ENCODE peak calls at places on chromosome X, in eight cellular contexts. P is right cardiac atrium, N is suprapubic skin, X is stomach, G is A549, Y is AG04450, I is T-helper 17 cell, J is PC-3. U is an unnamed sample.

GRCh38 chrX:13463608-13464007 is 105.8 kb upstream of the EGFL6 start:
- DNase-seq in I (no peak), G (peak; percentile 6), J (peak; percentile 49), Y (peak; percentile 90), X (no peak), N (no peak), P (no peak), U (no peak)

GRCh38 chrX:11261260-11261659 is 32.0 kb upstream of the AMELX start:
- DNase-seq in P (no peak), N (no peak), I (no peak), Y (no peak), X (no peak), G (no peak), J (peak; percentile 82), U (no peak)

GRCh38 chrX:145613894-145614293 is 203.7 kb upstream of the SLITRK2 start:
- DNase-seq in P (no peak), Y (no peak), J (peak; percentile 3), G (no peak), I (no peak), X (no peak), N (no peak), U (no peak)

GRCh38 chrX:31524182-31524581 is 452.3 kb upstream of the FTHL17 start:
- DNase-seq in N (no peak), P (no peak), X (no peak), J (no peak), G (no peak), Y (no peak), I (no peak), U (no peak)

GRCh38 chrX:154541896-154542722 is 4.5 kb downstream of the G6PD start:
- DNase-seq in P (peak; percentile 90), J (peak; percentile 96), X (peak; percentile 73), G (peak; percentile 98), N (peak; percentile 88), Y (peak; percentile 87), I (no peak), U (peak; percentile 69)

GRCh38 chrX:14363719-14364118 is 165.6 kb upstream of the GLRA2 start:
- DNase-seq in Y (no peak), I (no peak), G (no peak), J (peak; percentile 8), N (no peak), X (no peak), P (no peak), U (no peak)

GRCh38 chrX:19283597-19284339 is 60.0 kb upstream of the PDHA1 start:
- DNase-seq in N (no peak), P (no peak), I (no peak), G (no peak), X (no peak), J (no peak), Y (no peak), U (no peak)

GRCh38 chrX:150506486-150506885 is 61.9 kb upstream of the MTM1 start:
- DNase-seq in Y (no peak), N (no peak), G (no peak), X (no peak), I (no peak), P (no peak), J (no peak), U (no peak)

GRCh38 chrX:22378296-22378695 is 105.6 kb downstream of the CBLL2 start:
- DNase-seq in X (no peak), G (no peak), J (peak; percentile 34), Y (no peak), P (no peak), I (no peak), N (no peak), U (no peak)

GRCh38 chrX:137313627-137314026 is 252.3 kb upstream of the ZIC3 start:
- DNase-seq in J (no peak), P (no peak), G (no peak), Y (no peak), X (no peak), I (no peak), N (no peak), U (no peak)

GRCh38 chrX:24023972-24024664 is 2.9 kb downstream of the KLHL15 start:
- DNase-seq in Y (no peak), N (no peak), X (no peak), I (no peak), J (peak; percentile 8), G (no peak), P (no peak), U (no peak)

GRCh38 chrX:133188631-133189030 is 29.5 kb downstream of the TFDP3 start:
- DNase-seq in J (no peak), I (no peak), Y (no peak), N (no peak), P (no peak), X (no peak), G (no peak), U (no peak)

GRCh38 chrX:103464774-103465117 is 54.5 kb downstream of the RAB40A start:
- DNase-seq in Y (peak; percentile 52), I (peak; percentile 52), G (peak; percentile 71), P (peak; percentile 66), X (peak; percentile 74), N (peak; percentile 71), J (peak; percentile 88), U (peak; percentile 39)

GRCh38 chrX:44332437-44332836 is 11.0 kb downstream of the EFHC2 start:
- DNase-seq in Y (no peak), N (no peak), G (no peak), I (no peak), J (no peak), P (no peak), X (no peak), U (no peak)

GRCh38 chrX:46279925-46280313 is 265.3 kb downstream of the ZNF674 start:
- DNase-seq in Y (no peak), X (no peak), J (peak; percentile 34), N (no peak), G (no peak), P (no peak), I (no peak), U (no peak)

GRCh38 chrX:34918856-34919255 is 23.7 kb upstream of the FAM47B start:
- DNase-seq in J (peak; percentile 67), G (peak; percentile 70), N (no peak), Y (peak; percentile 30), P (no peak), I (no peak), X (no peak), U (no peak)

GRCh38 chrX:150409964-150410363 is 46.8 kb downstream of the MAMLD1 start:
- DNase-seq in J (no peak), G (no peak), N (no peak), X (no peak), I (no peak), Y (no peak), P (no peak), U (no peak)

GRCh38 chrX:12949205-12949926 is 25.5 kb upstream of the TMSB4X start:
- DNase-seq in I (no peak), N (no peak), P (no peak), X (no peak), Y (no peak), J (no peak), G (no peak), U (no peak)

GRCh38 chrX:36364262-36364661 is 444.7 kb downstream of the CFAP47 start:
- DNase-seq in P (no peak), N (no peak), J (no peak), I (no peak), Y (no peak), G (no peak), X (no peak), U (no peak)

GRCh38 chrX:40145670-40146470 is 48.1 kb upstream of the BCOR start:
- DNase-seq in Y (no peak), P (no peak), I (no peak), X (no peak), J (no peak), G (no peak), N (no peak), U (no peak)

GRCh38 chrX:70281951-70282350 is at the start of gene RAB41:
- DNase-seq in P (no peak), J (no peak), Y (no peak), N (no peak), G (no peak), I (no peak), X (no peak), U (no peak)
- H3K9me3 ChIP-seq in P (no peaks in the 10 kb centered on the region), J (no peaks in the 10 kb centered on the region), Y (no peaks in the 10 kb centered on the region), N (no peaks in the 10 kb centered on the region), G (no peaks in the 10 kb centered on the region), I (no peaks in the 10 kb centered on the region), X (no peaks in the 10 kb centered on the region), U (no peaks in the 10 kb centered on the region)

DNA sequence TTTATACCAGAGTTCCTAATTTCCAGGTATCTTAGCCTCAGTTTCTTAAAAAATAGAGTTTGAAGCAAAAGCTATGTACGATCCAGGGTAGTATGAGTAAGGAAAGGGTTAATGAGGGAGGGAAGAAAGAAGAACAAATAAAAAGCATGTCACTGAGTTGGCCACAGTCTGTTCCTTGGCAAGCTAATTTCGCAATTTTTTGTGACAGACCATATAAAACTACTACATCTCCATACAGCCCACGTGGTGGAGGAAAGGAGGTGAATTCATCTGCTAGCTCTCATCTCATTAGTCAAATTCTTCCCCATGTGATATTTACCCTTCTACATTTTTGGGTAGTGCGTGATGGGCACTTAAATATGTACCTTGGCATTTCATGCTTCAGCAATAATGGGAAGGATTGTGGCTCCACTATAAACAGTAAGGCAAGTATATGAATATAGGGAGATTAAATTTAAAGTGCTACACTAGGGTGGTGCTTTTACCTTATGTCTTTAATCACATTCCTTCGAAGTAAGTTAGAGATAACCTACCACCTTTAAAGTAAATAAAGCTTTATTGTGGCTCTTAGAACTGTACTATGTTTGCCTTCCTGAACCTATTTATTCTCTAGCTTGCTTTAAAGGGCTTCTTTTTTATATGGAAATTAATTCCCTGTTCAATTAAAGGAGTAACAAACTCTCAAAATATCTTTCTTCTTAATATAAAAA is 102.1 kb upstream of the VAMP7 start:
- DNase-seq in J (no peak), P (no peak), N (no peak), I (no peak), G (no peak), Y (no peak), X (no peak), U (no peak)
- H3K9me3 ChIP-seq in J (no peaks in the 10 kb centered on the region), P (no peaks in the 10 kb centered on the region), N (no peaks in the 10 kb centered on the region), I (no peaks in the 10 kb centered on the region), G (no peaks in the 10 kb centered on the region), Y (peaks cover 6% of the 10 kb centered on the region), X (no peaks in the 10 kb centered on the region), U (no peaks in the 10 kb centered on the region)

DNA sequence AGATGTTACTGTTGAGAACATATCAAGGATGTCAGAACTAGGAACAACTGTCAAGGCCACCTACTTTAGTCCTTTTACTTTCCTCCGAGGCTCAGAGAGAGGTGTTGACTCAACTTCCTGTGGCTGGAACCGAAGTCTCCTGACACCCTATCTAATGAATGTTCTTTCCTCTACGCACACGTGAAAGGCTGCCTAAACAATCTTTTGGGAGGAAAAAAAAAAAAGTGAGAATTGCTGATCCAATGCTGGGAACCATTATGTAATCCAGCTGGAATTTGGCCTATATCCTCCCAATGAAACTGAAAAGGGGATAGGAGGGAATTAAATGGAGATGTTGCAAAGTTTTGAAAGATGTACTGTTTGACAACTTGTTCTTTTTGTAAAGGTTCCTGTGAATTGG is 8.3 kb upstream of the MAP7D3 start:
- DNase-seq in N (no peak), I (no peak), J (no peak), P (no peak), X (no peak), Y (no peak), G (no peak), U (no peak)
- H3K9me3 ChIP-seq in N (no peaks in the 10 kb centered on the region), I (no peaks in the 10 kb centered on the region), J (no peaks in the 10 kb centered on the region), P (no peaks in the 10 kb centered on the region), X (no peaks in the 10 kb centered on the region), Y (no peaks in the 10 kb centered on the region), G (no peaks in the 10 kb centered on the region), U (no peaks in the 10 kb centered on the region)

DNA sequence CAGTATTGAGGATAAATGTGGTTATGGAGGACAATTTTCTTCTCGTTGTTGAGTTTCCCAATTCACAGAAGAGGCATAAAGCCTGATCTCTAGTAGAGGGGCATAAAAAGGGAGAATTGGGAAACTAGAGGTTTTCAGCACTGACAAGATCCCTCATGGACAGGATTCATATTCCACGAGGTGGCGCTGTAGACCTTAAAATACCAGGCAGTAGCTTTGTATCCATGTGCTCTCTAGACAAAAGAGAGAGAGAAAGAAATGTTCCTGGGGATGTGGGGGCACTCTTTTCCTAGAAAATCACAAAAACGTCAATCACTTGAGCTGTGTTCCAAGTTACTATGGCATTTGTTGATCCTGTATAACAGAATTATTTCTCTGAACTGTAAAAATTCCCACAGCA is 128.3 kb downstream of the MAGEE1 start:
- DNase-seq in I (no peak), G (peak; percentile 68), Y (no peak), N (no peak), J (peak; percentile 62), X (no peak), P (no peak), U (no peak)
- H3K9me3 ChIP-seq in I (no peaks in the 10 kb centered on the region), G (no peaks in the 10 kb centered on the region), Y (no peaks in the 10 kb centered on the region), N (no peaks in the 10 kb centered on the region), J (no peaks in the 10 kb centered on the region), X (no peaks in the 10 kb centered on the region), P (no peaks in the 10 kb centered on the region), U (no peaks in the 10 kb centered on the region)